ENCODE peak calls at places on chromosomes 2 and 18, in seven cellular contexts. One of them, this sample, is unnamed.

GRCh38 chr2:109526442-109526970 is 87.3 kb downstream of the SEPTIN10 start:
- DNase-seq in B cell: no peak
- DNase-seq in NCI-H446 treated with DMSO at 0.1 percent for 48 hours: no peak
- DNase-seq in KBM-7: no peak
- DNase-seq in T follicular helper cell: no peak
- DNase-seq in right atrium auricular region: no peak
- DNase-seq in frontal cortex: no peak
- DNase-seq in this sample: no peak

GRCh38 chr2:149702571-149702970 is 115.0 kb upstream of the MMADHC start:
- DNase-seq in NCI-H446 treated with DMSO at 0.1 percent for 48 hours: no peak
- DNase-seq in B cell: no peak
- DNase-seq in right atrium auricular region: no peak
- DNase-seq in KBM-7: no peak
- DNase-seq in T follicular helper cell: no peak
- DNase-seq in frontal cortex: no peak
- DNase-seq in this sample: no peak

GRCh38 chr2:238584617-238585016 is 157.9 kb downstream of the ASB1 start:
- DNase-seq in frontal cortex: no peak
- DNase-seq in NCI-H446 treated with DMSO at 0.1 percent for 48 hours: no peak
- DNase-seq in T follicular helper cell: no peak
- DNase-seq in B cell: no peak
- DNase-seq in right atrium auricular region: peak; percentile 21
- DNase-seq in KBM-7: no peak
- DNase-seq in this sample: no peak

GRCh38 chr2:21395366-21395765 is 271.6 kb downstream of the TDRD15 start:
- DNase-seq in right atrium auricular region: no peak
- DNase-seq in frontal cortex: peak; percentile 6
- DNase-seq in KBM-7: no peak
- DNase-seq in T follicular helper cell: no peak
- DNase-seq in NCI-H446 treated with DMSO at 0.1 percent for 48 hours: no peak
- DNase-seq in B cell: no peak
- DNase-seq in this sample: no peak

GRCh38 chr2:232319117-232320037 is 59.2 kb upstream of the ALPP start:
- DNase-seq in KBM-7: no peak
- DNase-seq in frontal cortex: no peak
- DNase-seq in NCI-H446 treated with DMSO at 0.1 percent for 48 hours: no peak
- DNase-seq in T follicular helper cell: no peak
- DNase-seq in right atrium auricular region: no peak
- DNase-seq in B cell: no peak
- DNase-seq in this sample: no peak

GRCh38 chr2:20351555-20352229 is 1.0 kb upstream of the PUM2 start:
- DNase-seq in right atrium auricular region: no peak
- DNase-seq in frontal cortex: no peak
- DNase-seq in B cell: no peak
- DNase-seq in NCI-H446 treated with DMSO at 0.1 percent for 48 hours: no peak
- DNase-seq in KBM-7: no peak
- DNase-seq in T follicular helper cell: no peak
- DNase-seq in this sample: no peak

GRCh38 chr2:155997538-155997937 is 335.0 kb downstream of the NR4A2 start:
- DNase-seq in B cell: no peak
- DNase-seq in T follicular helper cell: no peak
- DNase-seq in NCI-H446 treated with DMSO at 0.1 percent for 48 hours: no peak
- DNase-seq in frontal cortex: no peak
- DNase-seq in right atrium auricular region: no peak
- DNase-seq in KBM-7: no peak
- DNase-seq in this sample: no peak

GRCh38 chr2:72895759-72896281 is 8.6 kb downstream of the SPR start:
- DNase-seq in frontal cortex: no peak
- DNase-seq in NCI-H446 treated with DMSO at 0.1 percent for 48 hours: no peak
- DNase-seq in B cell: no peak
- DNase-seq in T follicular helper cell: no peak
- DNase-seq in right atrium auricular region: no peak
- DNase-seq in KBM-7: no peak
- DNase-seq in this sample: no peak

GRCh38 chr2:232325324-232326273 is 53.0 kb upstream of the ALPP start:
- DNase-seq in NCI-H446 treated with DMSO at 0.1 percent for 48 hours: no peak
- DNase-seq in KBM-7: peak; percentile 38
- DNase-seq in T follicular helper cell: peak; percentile 34
- DNase-seq in right atrium auricular region: no peak
- DNase-seq in B cell: peak; percentile 53
- DNase-seq in frontal cortex: no peak
- DNase-seq in this sample: no peak

GRCh38 chr2:53751728-53752127 is 15.9 kb upstream of the CHAC2 start:
- DNase-seq in T follicular helper cell: no peak
- DNase-seq in frontal cortex: no peak
- DNase-seq in right atrium auricular region: no peak
- DNase-seq in B cell: no peak
- DNase-seq in KBM-7: no peak
- DNase-seq in NCI-H446 treated with DMSO at 0.1 percent for 48 hours: no peak
- DNase-seq in this sample: no peak

GRCh38 chr2:97670471-97670870 is 958 bp downstream of the C2orf92 start:
- DNase-seq in B cell: no peak
- DNase-seq in right atrium auricular region: no peak
- DNase-seq in frontal cortex: no peak
- DNase-seq in KBM-7: no peak
- DNase-seq in NCI-H446 treated with DMSO at 0.1 percent for 48 hours: no peak
- DNase-seq in T follicular helper cell: no peak
- DNase-seq in this sample: no peak

GRCh38 chr2:191696001-191696400 is 18.1 kb downstream of the NABP1 start:
- DNase-seq in KBM-7: no peak
- DNase-seq in right atrium auricular region: no peak
- DNase-seq in frontal cortex: no peak
- DNase-seq in B cell: no peak
- DNase-seq in T follicular helper cell: no peak
- DNase-seq in NCI-H446 treated with DMSO at 0.1 percent for 48 hours: peak; percentile 94
- DNase-seq in this sample: no peak

GRCh38 chr2:215362562-215362904 is 50.7 kb downstream of the ATIC start:
- DNase-seq in right atrium auricular region: no peak
- DNase-seq in NCI-H446 treated with DMSO at 0.1 percent for 48 hours: no peak
- DNase-seq in KBM-7: no peak
- DNase-seq in T follicular helper cell: no peak
- DNase-seq in B cell: no peak
- DNase-seq in frontal cortex: no peak
- DNase-seq in this sample: no peak

GRCh38 chr2:195561205-195562032 is 95.6 kb upstream of the SLC39A10 start:
- DNase-seq in frontal cortex: no peak
- DNase-seq in T follicular helper cell: no peak
- DNase-seq in KBM-7: peak; percentile 25
- DNase-seq in B cell: peak; percentile 69
- DNase-seq in NCI-H446 treated with DMSO at 0.1 percent for 48 hours: no peak
- DNase-seq in right atrium auricular region: no peak
- DNase-seq in this sample: no peak

GRCh38 chr2:182716665-182716990 is 571 bp downstream of the DNAJC10 start:
- DNase-seq in NCI-H446 treated with DMSO at 0.1 percent for 48 hours: no peak
- DNase-seq in T follicular helper cell: no peak
- DNase-seq in KBM-7: no peak
- DNase-seq in right atrium auricular region: no peak
- DNase-seq in B cell: no peak
- DNase-seq in frontal cortex: no peak
- DNase-seq in this sample: no peak

GRCh38 chr2:66595556-66595955 is 160.6 kb downstream of the MEIS1 start:
- DNase-seq in KBM-7: no peak
- DNase-seq in T follicular helper cell: no peak
- DNase-seq in frontal cortex: no peak
- DNase-seq in right atrium auricular region: no peak
- DNase-seq in NCI-H446 treated with DMSO at 0.1 percent for 48 hours: no peak
- DNase-seq in B cell: no peak
- DNase-seq in this sample: no peak

GRCh38 chr18:79519751-79520472 is 124.2 kb downstream of the NFATC1 start:
- DNase-seq in NCI-H446 treated with DMSO at 0.1 percent for 48 hours: no peak
- DNase-seq in KBM-7: no peak
- DNase-seq in right atrium auricular region: peak; percentile 62
- DNase-seq in B cell: peak; percentile 58
- DNase-seq in T follicular helper cell: peak; percentile 49
- DNase-seq in frontal cortex: no peak
- DNase-seq in this sample: no peak

GRCh38 chr2:70061317-70061716 is 26.0 kb upstream of the PCBP1 start:
- DNase-seq in B cell: no peak
- DNase-seq in frontal cortex: no peak
- DNase-seq in right atrium auricular region: no peak
- DNase-seq in NCI-H446 treated with DMSO at 0.1 percent for 48 hours: no peak
- DNase-seq in KBM-7: no peak
- DNase-seq in T follicular helper cell: no peak
- DNase-seq in this sample: no peak

GRCh38 chr2:39620067-39620466 is 45.6 kb upstream of the TMEM178A start:
- DNase-seq in right atrium auricular region: peak; percentile 83
- DNase-seq in T follicular helper cell: no peak
- DNase-seq in frontal cortex: no peak
- DNase-seq in KBM-7: peak; percentile 91
- DNase-seq in B cell: peak; percentile 14
- DNase-seq in NCI-H446 treated with DMSO at 0.1 percent for 48 hours: no peak
- DNase-seq in this sample: peak; percentile 12

GRCh38 chr2:189153608-189154007 is 26.0 kb downstream of the COL5A2 start:
- DNase-seq in B cell: no peak
- DNase-seq in T follicular helper cell: no peak
- DNase-seq in right atrium auricular region: no peak
- DNase-seq in NCI-H446 treated with DMSO at 0.1 percent for 48 hours: no peak
- DNase-seq in frontal cortex: no peak
- DNase-seq in KBM-7: no peak
- DNase-seq in this sample: no peak

GRCh38 chr2:5834491-5834890 is 142.3 kb downstream of the SOX11 start:
- DNase-seq in frontal cortex: no peak
- DNase-seq in right atrium auricular region: no peak
- DNase-seq in T follicular helper cell: no peak
- DNase-seq in B cell: no peak
- DNase-seq in NCI-H446 treated with DMSO at 0.1 percent for 48 hours: no peak
- DNase-seq in KBM-7: no peak
- DNase-seq in this sample: no peak

GRCh38 chr2:5515693-5516092 is 176.5 kb upstream of the SOX11 start:
- DNase-seq in T follicular helper cell: no peak
- DNase-seq in frontal cortex: no peak
- DNase-seq in right atrium auricular region: no peak
- DNase-seq in NCI-H446 treated with DMSO at 0.1 percent for 48 hours: no peak
- DNase-seq in B cell: no peak
- DNase-seq in KBM-7: no peak
- DNase-seq in this sample: no peak

GRCh38 chr2:175282300-175282699 is 100.8 kb upstream of the ATP5MC3 start:
- DNase-seq in T follicular helper cell: no peak
- DNase-seq in B cell: peak; percentile 22
- DNase-seq in frontal cortex: no peak
- DNase-seq in right atrium auricular region: no peak
- DNase-seq in KBM-7: peak; percentile 54
- DNase-seq in NCI-H446 treated with DMSO at 0.1 percent for 48 hours: no peak
- DNase-seq in this sample: no peak

GRCh38 chr2:109242654-109243331 is 113.8 kb downstream of the SH3RF3 start:
- DNase-seq in frontal cortex: no peak
- DNase-seq in T follicular helper cell: no peak
- DNase-seq in NCI-H446 treated with DMSO at 0.1 percent for 48 hours: peak; percentile 36
- DNase-seq in KBM-7: no peak
- DNase-seq in right atrium auricular region: peak; percentile 85
- DNase-seq in B cell: no peak
- DNase-seq in this sample: no peak

GRCh38 chr2:199258291-199258690 is 199.4 kb downstream of the SATB2 start:
- DNase-seq in right atrium auricular region: no peak
- DNase-seq in KBM-7: no peak
- DNase-seq in NCI-H446 treated with DMSO at 0.1 percent for 48 hours: no peak
- DNase-seq in T follicular helper cell: no peak
- DNase-seq in frontal cortex: no peak
- DNase-seq in B cell: no peak
- DNase-seq in this sample: no peak

GRCh38 chr2:68837164-68837860 is 33.9 kb downstream of the BMP10 start:
- DNase-seq in frontal cortex: no peak
- DNase-seq in B cell: peak; percentile 83
- DNase-seq in NCI-H446 treated with DMSO at 0.1 percent for 48 hours: no peak
- DNase-seq in KBM-7: peak; percentile 84
- DNase-seq in right atrium auricular region: no peak
- DNase-seq in T follicular helper cell: peak; percentile 61
- DNase-seq in this sample: no peak

GRCh38 chr2:134739261-134739878 is 20.6 kb upstream of the TMEM163 start:
- DNase-seq in T follicular helper cell: no peak
- DNase-seq in NCI-H446 treated with DMSO at 0.1 percent for 48 hours: no peak
- DNase-seq in right atrium auricular region: no peak
- DNase-seq in KBM-7: no peak
- DNase-seq in frontal cortex: no peak
- DNase-seq in B cell: peak; percentile 71
- DNase-seq in this sample: no peak

GRCh38 chr2:189261431-189261841 is 81.9 kb upstream of the COL5A2 start:
- DNase-seq in KBM-7: no peak
- DNase-seq in B cell: no peak
- DNase-seq in T follicular helper cell: no peak
- DNase-seq in frontal cortex: no peak
- DNase-seq in NCI-H446 treated with DMSO at 0.1 percent for 48 hours: peak; percentile 30
- DNase-seq in right atrium auricular region: no peak
- DNase-seq in this sample: no peak

GRCh38 chr18:31506024-31506742 is 8.2 kb downstream of the DSG2 start:
- DNase-seq in frontal cortex: no peak
- DNase-seq in B cell: no peak
- DNase-seq in right atrium auricular region: no peak
- DNase-seq in NCI-H446 treated with DMSO at 0.1 percent for 48 hours: no peak
- DNase-seq in KBM-7: no peak
- DNase-seq in T follicular helper cell: no peak
- DNase-seq in this sample: no peak

GRCh38 chr18:58290059-58290747 is 246.2 kb downstream of the NEDD4L start:
- DNase-seq in KBM-7: no peak
- DNase-seq in right atrium auricular region: no peak
- DNase-seq in B cell: no peak
- DNase-seq in T follicular helper cell: no peak
- DNase-seq in NCI-H446 treated with DMSO at 0.1 percent for 48 hours: no peak
- DNase-seq in frontal cortex: no peak
- DNase-seq in this sample: no peak

GRCh38 chr2:46315103-46315890 is 18.1 kb downstream of the EPAS1 start:
- DNase-seq in frontal cortex: no peak
- DNase-seq in B cell: no peak
- DNase-seq in KBM-7: peak; percentile 34
- DNase-seq in right atrium auricular region: peak; percentile 98
- DNase-seq in T follicular helper cell: no peak
- DNase-seq in NCI-H446 treated with DMSO at 0.1 percent for 48 hours: no peak
- DNase-seq in this sample: no peak

GRCh38 chr2:191637182-191638078 is 40.5 kb upstream of the NABP1 start:
- DNase-seq in right atrium auricular region: no peak
- DNase-seq in KBM-7: peak; percentile 62
- DNase-seq in frontal cortex: no peak
- DNase-seq in NCI-H446 treated with DMSO at 0.1 percent for 48 hours: no peak
- DNase-seq in B cell: no peak
- DNase-seq in T follicular helper cell: no peak
- DNase-seq in this sample: no peak

GRCh38 chr2:5479265-5479928 is 212.8 kb upstream of the SOX11 start:
- DNase-seq in NCI-H446 treated with DMSO at 0.1 percent for 48 hours: no peak
- DNase-seq in KBM-7: no peak
- DNase-seq in B cell: no peak
- DNase-seq in right atrium auricular region: no peak
- DNase-seq in T follicular helper cell: no peak
- DNase-seq in frontal cortex: no peak
- DNase-seq in this sample: no peak

GRCh38 chr2:182649316-182649715 is 66.7 kb upstream of the DNAJC10 start:
- DNase-seq in T follicular helper cell: no peak
- DNase-seq in right atrium auricular region: no peak
- DNase-seq in KBM-7: peak; percentile 43
- DNase-seq in NCI-H446 treated with DMSO at 0.1 percent for 48 hours: peak; percentile 67
- DNase-seq in frontal cortex: no peak
- DNase-seq in B cell: no peak
- DNase-seq in this sample: no peak

GRCh38 chr2:1688161-1688560 is 56.2 kb downstream of the PXDN start:
- DNase-seq in NCI-H446 treated with DMSO at 0.1 percent for 48 hours: no peak
- DNase-seq in frontal cortex: no peak
- DNase-seq in T follicular helper cell: no peak
- DNase-seq in B cell: no peak
- DNase-seq in KBM-7: no peak
- DNase-seq in right atrium auricular region: no peak
- DNase-seq in this sample: no peak

GRCh38 chr2:873651-874580 is 76.7 kb upstream of the SNTG2 start:
- DNase-seq in NCI-H446 treated with DMSO at 0.1 percent for 48 hours: no peak
- DNase-seq in B cell: no peak
- DNase-seq in KBM-7: no peak
- DNase-seq in right atrium auricular region: no peak
- DNase-seq in frontal cortex: no peak
- DNase-seq in T follicular helper cell: no peak
- DNase-seq in this sample: no peak

GRCh38 chr2:105814291-105814940 is 69.7 kb downstream of the NCK2 start:
- DNase-seq in T follicular helper cell: no peak
- DNase-seq in frontal cortex: no peak
- DNase-seq in right atrium auricular region: no peak
- DNase-seq in NCI-H446 treated with DMSO at 0.1 percent for 48 hours: no peak
- DNase-seq in KBM-7: no peak
- DNase-seq in B cell: no peak
- DNase-seq in this sample: no peak

GRCh38 chr2:85673736-85674375 is 5.9 kb upstream of the SFTPB start:
- DNase-seq in T follicular helper cell: no peak
- DNase-seq in frontal cortex: no peak
- DNase-seq in KBM-7: no peak
- DNase-seq in NCI-H446 treated with DMSO at 0.1 percent for 48 hours: no peak
- DNase-seq in right atrium auricular region: no peak
- DNase-seq in B cell: no peak
- DNase-seq in this sample: no peak